ENCODE peak calls at places on chromosomes 12 and 14, in five cellular contexts. W is ascending aorta, L is Caco-2, B is tibial artery, Q is H1. U is an unnamed sample.

GRCh38 chr12:5430639-5431603 is 987 bp upstream of the NTF3 start:
- DNase-seq in Q (no peak), W (no peak), L (no peak), B (no peak), U (no peak)

GRCh38 chr12:2976581-2976996 is 17.4 kb downstream of the TEAD4 start:
- DNase-seq in W (no peak), B (no peak), Q (no peak), L (no peak), U (no peak)

GRCh38 chr14:34875031-34875922 is at the start of gene BAZ1A:
- DNase-seq in W (peak), L (peak), Q (no peak), B (peak), U (peak)

GRCh38 chr12:94994312-94994711 is 9.2 kb downstream of the NDUFA12 start:
- DNase-seq in B (no peak), L (no peak), Q (no peak), W (no peak), U (peak)

GRCh38 chr14:59918824-59919581 is 941 bp upstream of the LRRC9 start:
- DNase-seq in L (peak), B (no peak), W (no peak), Q (no peak), U (peak)

GRCh38 chr14:50059773-50060629 is 56.4 kb downstream of the VCPKMT start:
- DNase-seq in B (no peak), Q (no peak), L (no peak), W (no peak), U (no peak)

GRCh38 chr14:75401356-75401755 is 26.5 kb upstream of the JDP2 start:
- DNase-seq in Q (no peak), W (peak), B (peak), L (no peak), U (peak)

GRCh38 chr12:107843351-107844311 is 69.1 kb downstream of the ASCL4 start:
- DNase-seq in B (no peak), W (no peak), Q (no peak), L (no peak), U (peak)

GRCh38 chr12:129635003-129635685 is 268.7 kb downstream of the TMEM132D start:
- DNase-seq in Q (no peak), B (no peak), W (no peak), L (no peak), U (no peak)

GRCh38 chr12:113081785-113082296 is 25.3 kb downstream of the DTX1 start:
- DNase-seq in Q (no peak), B (no peak), L (no peak), W (no peak), U (no peak)

GRCh38 chr14:92600318-92601053 is 86.9 kb downstream of the RIN3 start:
- DNase-seq in B (no peak), L (no peak), W (no peak), Q (no peak), U (peak)

GRCh38 chr12:3604750-3605638 is 114.0 kb downstream of the PRMT8 start:
- DNase-seq in Q (peak), W (no peak), L (no peak), B (no peak), U (no peak)

GRCh38 chr12:108799528-108800243 is 57.7 kb downstream of the SSH1 start:
- DNase-seq in L (no peak), W (no peak), B (no peak), Q (no peak), U (peak)

GRCh38 chr12:106879612-106880011 is 76.1 kb upstream of the TMEM263 start:
- DNase-seq in B (no peak), Q (no peak), L (no peak), W (no peak), U (no peak)

GRCh38 chr12:105977256-105978051 is 161.3 kb downstream of the NUAK1 start:
- DNase-seq in B (no peak), L (no peak), Q (no peak), W (no peak), U (peak)

GRCh38 chr12:49552014-49552413 is 13.2 kb downstream of the KCNH3 start:
- DNase-seq in W (no peak), Q (no peak), L (no peak), B (no peak), U (no peak)

GRCh38 chr12:124027753-124028559 is 54.9 kb downstream of the ZNF664 start:
- DNase-seq in Q (no peak), B (no peak), L (no peak), W (no peak), U (no peak)

GRCh38 chr14:89378119-89378518 is 38.9 kb downstream of the FOXN3 start:
- DNase-seq in L (no peak), W (peak), B (no peak), Q (no peak), U (peak)

GRCh38 chr14:103070263-103070885 is 13.0 kb upstream of the CDC42BPB start:
- DNase-seq in B (no peak), Q (no peak), W (no peak), L (no peak), U (no peak)

GRCh38 chr14:65840118-65840751 is 427.7 kb downstream of the FUT8 start:
- DNase-seq in W (no peak), L (no peak), Q (no peak), B (no peak), U (no peak)

GRCh38 chr12:66550626-66551025 is 128.2 kb downstream of the GRIP1 start:
- DNase-seq in B (no peak), L (no peak), Q (no peak), W (no peak), U (peak)

GRCh38 chr12:700061-700460 is 36.8 kb upstream of the NINJ2 start:
- DNase-seq in Q (no peak), B (no peak), L (no peak), W (no peak), U (no peak)

GRCh38 chr12:120474092-120474960 is 4.8 kb upstream of the SRSF9 start:
- DNase-seq in Q (no peak), W (peak), L (peak), B (no peak), U (peak)

GRCh38 chr14:94180655-94181271 is 6.6 kb downstream of the PPP4R4 start:
- DNase-seq in W (no peak), B (no peak), L (peak), Q (no peak), U (peak)

GRCh38 chr14:39015964-39016577 is 87.0 kb downstream of the SEC23A start:
- DNase-seq in L (no peak), Q (no peak), B (no peak), W (no peak), U (peak)

GRCh38 chr12:108299980-108300696 is 39.0 kb downstream of the CMKLR1 start:
- DNase-seq in L (no peak), W (no peak), B (no peak), Q (no peak), U (no peak)

GRCh38 chr12:97594236-97594635 is 131.6 kb downstream of the RMST start:
- DNase-seq in W (no peak), B (no peak), Q (no peak), L (no peak), U (no peak)

GRCh38 chr12:21751517-21751916 is 23.0 kb downstream of the KCNJ8 start:
- DNase-seq in L (no peak), W (no peak), B (no peak), Q (no peak), U (peak)

GRCh38 chr14:53295985-53296582 is 143.0 kb upstream of the DDHD1 start:
- DNase-seq in L (peak), B (no peak), W (no peak), Q (no peak), U (peak)

GRCh38 chr12:95701275-95701674 is 89.3 kb downstream of the NTN4 start:
- DNase-seq in L (no peak), W (no peak), Q (no peak), B (no peak), U (peak)

GRCh38 chr12:115984607-115985006 is 292.9 kb downstream of the MED13L start:
- DNase-seq in B (no peak), W (no peak), Q (no peak), L (no peak), U (no peak)

GRCh38 chr12:92457458-92458195 is 245.2 kb upstream of the PLEKHG7 start:
- DNase-seq in B (no peak), L (no peak), Q (no peak), W (no peak), U (no peak)

GRCh38 chr14:97206948-97207347 is 409.8 kb downstream of the VRK1 start:
- DNase-seq in Q (no peak), W (no peak), L (no peak), B (no peak), U (no peak)

GRCh38 chr12:29309320-29309902 is 71.6 kb downstream of the ERGIC2 start:
- DNase-seq in Q (no peak), W (no peak), B (no peak), L (no peak), U (peak)
- TF ChIP-seq CTCF in Q (peak), W (no peak), B (no peak), L (peak), U (peak)

DNA sequence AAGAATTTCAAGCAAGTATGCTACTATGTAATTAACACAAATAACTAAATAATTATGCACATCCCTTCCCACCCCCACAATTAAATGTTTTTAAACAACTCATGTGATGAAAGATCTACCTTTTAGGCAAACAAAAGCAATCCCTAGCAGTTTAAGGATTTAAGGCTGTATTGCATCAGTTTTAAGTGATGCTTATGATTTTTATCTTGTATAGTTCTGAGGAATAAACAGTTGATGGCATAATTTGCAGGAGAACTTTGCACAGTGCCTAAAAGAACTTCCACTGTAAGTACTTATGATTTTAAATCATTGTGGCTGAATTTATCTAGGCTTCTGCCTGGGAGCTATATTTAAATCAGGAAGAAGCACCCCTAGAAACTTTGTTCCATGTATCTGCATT is 388.7 kb downstream of the BCAT1 start:
- DNase-seq in L (no peak), B (no peak), Q (no peak), W (no peak), U (peak)
- H3K4me3 ChIP-seq in L (no peak), B (peak), Q (no peak), W (peak), U (peak)

GRCh38 chr12:82954572-82954971 is 267.9 kb downstream of the TMTC2 start:
- DNase-seq in B (no peak), Q (no peak), W (no peak), L (no peak), U (no peak)

GRCh38 chr12:82959821-82960220 is 273.1 kb downstream of the TMTC2 start:
- DNase-seq in L (no peak), Q (no peak), W (no peak), B (no peak), U (no peak)

GRCh38 chr12:82955020-82955419 is 268.3 kb downstream of the TMTC2 start:
- DNase-seq in Q (no peak), B (no peak), W (no peak), L (no peak), U (no peak)

GRCh38 chr12:82954064-82954463 is 267.4 kb downstream of the TMTC2 start:
- DNase-seq in B (no peak), W (no peak), Q (no peak), L (no peak), U (no peak)

GRCh38 chr12:82958966-82959365 is 272.3 kb downstream of the TMTC2 start:
- DNase-seq in Q (no peak), B (no peak), W (no peak), L (no peak), U (no peak)
- TF ChIP-seq CTCF in Q (no peak), B (no peak), W (no peak), L (no peak), U (no peak)

GRCh38 chr14:64763801-64764511 is 59.7 kb downstream of the PLEKHG3 start:
- DNase-seq in Q (no peak), L (peak), B (no peak), W (no peak), U (peak)

GRCh38 chr14:64765740-64766302 is 61.6 kb downstream of the PLEKHG3 start:
- DNase-seq in Q (no peak), W (no peak), L (no peak), B (no peak), U (no peak)

GRCh38 chr14:64763089-64763782 is 59.0 kb downstream of the PLEKHG3 start:
- DNase-seq in B (no peak), W (no peak), L (no peak), Q (no peak), U (no peak)

GRCh38 chr14:64766430-64767151 is 62.4 kb downstream of the PLEKHG3 start:
- DNase-seq in B (no peak), Q (no peak), L (no peak), W (no peak), U (no peak)

DNA sequence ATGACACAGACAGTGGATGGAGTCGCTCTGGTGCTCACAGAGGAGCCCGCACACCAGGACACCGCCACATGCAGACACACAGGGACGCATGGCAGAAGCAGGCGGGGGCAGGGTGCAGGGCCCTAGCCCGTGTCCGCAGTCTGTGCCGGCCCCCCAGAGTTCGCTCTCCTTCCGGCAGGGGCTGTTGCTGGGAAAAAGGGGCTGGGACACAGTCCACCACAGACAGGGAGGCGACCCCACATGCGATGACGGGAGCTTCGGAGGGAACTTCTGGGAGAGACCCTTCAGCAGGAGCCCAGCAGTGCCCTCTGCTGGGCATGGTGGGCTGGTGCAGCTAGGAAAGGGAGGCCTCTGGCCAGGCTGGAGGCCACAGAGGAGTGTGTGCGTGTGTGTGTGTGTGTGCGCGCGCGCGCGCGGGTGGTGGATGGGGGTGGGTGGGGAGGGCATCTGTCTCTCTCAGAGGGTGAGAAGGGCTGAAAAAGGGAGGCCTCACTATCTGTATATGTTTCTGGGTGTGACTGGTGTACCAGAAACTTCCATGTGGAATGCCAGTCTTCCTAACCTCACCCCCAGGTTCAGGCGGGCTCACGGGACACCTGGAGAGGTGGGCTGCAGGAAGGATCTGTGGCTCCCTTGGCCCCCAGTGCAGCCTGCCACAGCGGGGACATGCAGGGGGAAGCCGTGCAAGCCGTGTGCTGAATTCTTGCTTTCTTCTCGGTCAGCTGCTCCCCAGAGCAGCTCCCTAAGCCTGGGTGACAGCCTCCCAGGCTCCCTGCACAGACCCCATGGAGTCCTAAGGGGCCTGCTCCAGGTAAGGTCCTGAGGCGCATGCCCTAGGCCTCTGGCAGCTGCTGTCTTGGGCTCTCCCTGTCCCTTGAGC is 60.7 kb downstream of the PLEKHG3 start:
- DNase-seq in Q (peak), L (peak), W (peak), B (peak), U (peak)
- H3K4me3 ChIP-seq in Q (no peak), L (no peak), W (peak), B (peak), U (peak)

GRCh38 chr12:110015132-110015531 is 15.9 kb downstream of the ANKRD13A start:
- DNase-seq in L (no peak), W (no peak), Q (no peak), B (no peak), U (no peak)
- TF ChIP-seq CTCF in L (no peak), W (no peak), Q (no peak), B (no peak), U (peak)

GRCh38 chr14:26598672-26599131 is 869 bp upstream of the NOVA1 start:
- DNase-seq in L (no peak), W (peak), B (no peak), Q (no peak), U (no peak)
- H3K4me3 ChIP-seq in L (peak), W (peak), B (peak), Q (peak), U (peak)

DNA sequence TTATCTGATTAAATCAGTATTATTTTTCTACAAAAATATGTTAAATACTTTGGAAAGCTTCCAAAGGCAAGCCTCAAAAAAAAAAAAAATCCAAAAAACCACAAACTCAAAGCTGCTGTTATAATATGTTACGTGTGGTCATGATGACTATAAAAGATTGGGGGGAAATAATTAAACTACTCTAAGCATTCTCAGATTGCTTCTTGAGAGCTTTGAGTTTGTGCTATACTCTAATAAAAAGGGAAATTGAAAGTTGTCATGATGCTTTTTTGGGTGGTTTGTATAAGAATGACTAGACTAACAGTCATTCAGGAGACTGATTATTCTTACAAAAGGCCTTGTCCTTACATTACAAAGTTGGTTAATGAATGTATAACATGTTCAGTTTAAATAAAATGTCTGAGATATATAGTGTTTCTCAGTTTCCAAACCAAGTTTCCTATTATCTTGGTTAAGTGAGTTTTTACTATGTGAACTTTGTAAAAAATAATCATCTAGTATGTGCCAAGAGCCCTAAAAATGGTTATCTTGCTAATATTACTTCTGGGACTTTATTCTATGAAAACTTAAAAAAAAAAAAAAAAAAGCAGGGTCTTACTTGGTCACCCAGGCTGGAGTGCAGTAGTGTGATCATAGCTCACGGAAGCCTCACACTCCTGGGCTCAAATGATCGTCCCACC is 459.8 kb upstream of the RGS6 start:
- DNase-seq in B (no peak), Q (no peak), W (no peak), L (no peak), U (peak)
- TF ChIP-seq CTCF in B (no peak), Q (no peak), W (no peak), L (no peak), U (no peak)

DNA sequence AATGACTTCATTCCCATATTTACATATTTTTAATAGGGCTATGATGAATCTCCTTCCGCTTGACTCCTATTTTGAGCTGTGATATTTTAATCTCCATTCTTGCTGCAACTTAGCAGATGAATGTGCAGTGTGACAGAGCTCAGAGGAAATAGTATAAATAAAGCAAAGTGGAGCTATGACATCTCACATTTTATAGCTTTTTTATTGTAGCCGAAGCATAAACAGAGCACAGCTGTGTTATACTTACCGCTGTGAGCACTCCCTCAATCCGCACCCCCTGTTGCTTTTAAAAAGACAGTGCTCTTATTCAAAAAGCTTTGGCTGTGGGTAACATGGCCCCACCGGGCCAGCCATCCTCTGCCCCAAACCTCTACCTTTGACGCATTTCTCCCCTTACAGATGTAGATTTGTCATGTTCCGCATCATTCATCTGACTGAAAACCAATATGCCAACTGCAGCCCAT is 429.1 kb upstream of the SOX5 start:
- DNase-seq in L (no peak), W (no peak), B (no peak), Q (no peak), U (peak)
- H3K4me3 ChIP-seq in L (no peak), W (no peak), B (no peak), Q (no peak), U (no peak)

DNA sequence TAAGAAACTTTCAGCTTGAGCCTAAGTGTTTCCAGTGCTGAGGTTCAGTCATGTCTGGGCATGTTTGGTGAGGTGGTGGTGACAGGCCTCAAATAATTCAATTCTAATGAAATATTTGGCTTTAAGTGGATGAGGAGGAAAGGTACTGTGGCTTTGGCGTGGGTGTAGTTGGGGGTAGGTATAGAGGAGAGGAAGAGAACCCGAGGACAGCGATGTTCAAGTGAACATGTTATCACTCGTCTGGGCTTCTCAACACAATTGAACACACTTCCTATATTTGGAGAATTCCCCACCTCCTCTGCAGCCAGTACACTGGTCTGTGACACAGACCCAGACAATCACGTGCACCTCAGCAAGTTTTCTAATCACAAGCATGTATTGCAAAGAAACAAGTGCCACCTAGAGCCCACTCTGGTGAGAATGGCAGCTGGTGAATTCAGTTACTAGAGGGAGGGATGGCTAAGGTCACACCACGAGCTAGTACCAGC is 53.0 kb downstream of the IFNG-AS1 start:
- DNase-seq in L (no peak), B (no peak), W (no peak), Q (no peak), U (peak)
- TF ChIP-seq CTCF in L (no peak), B (no peak), W (no peak), Q (no peak), U (no peak)